ENCODE peak calls at places on chromosomes 5 and 9, in four cellular contexts. F, R, K and C are unnamed samples.

GRCh38 chr9:128892223-128892892 is 10.4 kb downstream of the LRRC8A start:
- DNase-seq in R (peak), F (peak), K (peak), C (peak)

GRCh38 chr5:98845878-98846277 is 72.4 kb downstream of the RGMB start:
- DNase-seq in R (no peak), F (no peak), K (no peak), C (no peak)

GRCh38 chr5:58937031-58937681 is 354.3 kb downstream of the RAB3C start:
- DNase-seq in F (no peak), R (no peak), K (no peak), C (no peak)

GRCh38 chr5:23506329-23507236 is 826 bp upstream of the PRDM9 start:
- DNase-seq in F (no peak), R (peak), K (no peak), C (no peak)

GRCh38 chr9:126232461-126232860 is 94.2 kb upstream of the MVB12B start:
- DNase-seq in K (no peak), F (no peak), R (no peak), C (no peak)

GRCh38 chr5:148248894-148249293 is 10.6 kb downstream of the MARCOL start:
- DNase-seq in K (no peak), R (no peak), F (no peak), C (no peak)

GRCh38 chr9:100064872-100065581 is 33.8 kb downstream of the ERP44 start:
- DNase-seq in K (no peak), F (no peak), R (no peak), C (no peak)

GRCh38 chr5:151618907-151619306 is 27.8 kb upstream of the FAT2 start:
- DNase-seq in F (no peak), K (no peak), R (no peak), C (no peak)

GRCh38 chr9:132749316-132749715 is 79.1 kb downstream of the GTF3C4 start:
- DNase-seq in R (no peak), K (no peak), F (no peak), C (peak)

GRCh38 chr9:24487946-24488345 is 57.8 kb downstream of the IZUMO3 start:
- DNase-seq in K (no peak), R (no peak), F (no peak), C (no peak)

GRCh38 chr9:69637193-69637592 is 35.0 kb downstream of the APBA1 start:
- DNase-seq in K (no peak), R (no peak), F (no peak), C (no peak)

GRCh38 chr9:137053944-137054931 is at the start of gene ENTPD2:
- DNase-seq in K (no peak), R (peak), F (no peak), C (no peak)

GRCh38 chr9:37026085-37026935 is 7.8 kb downstream of the PAX5 start:
- DNase-seq in F (no peak), R (no peak), K (no peak), C (peak)

GRCh38 chr9:115524467-115525059 is 406.6 kb upstream of the TNC start:
- DNase-seq in F (peak), R (no peak), K (no peak), C (no peak)

DNA sequence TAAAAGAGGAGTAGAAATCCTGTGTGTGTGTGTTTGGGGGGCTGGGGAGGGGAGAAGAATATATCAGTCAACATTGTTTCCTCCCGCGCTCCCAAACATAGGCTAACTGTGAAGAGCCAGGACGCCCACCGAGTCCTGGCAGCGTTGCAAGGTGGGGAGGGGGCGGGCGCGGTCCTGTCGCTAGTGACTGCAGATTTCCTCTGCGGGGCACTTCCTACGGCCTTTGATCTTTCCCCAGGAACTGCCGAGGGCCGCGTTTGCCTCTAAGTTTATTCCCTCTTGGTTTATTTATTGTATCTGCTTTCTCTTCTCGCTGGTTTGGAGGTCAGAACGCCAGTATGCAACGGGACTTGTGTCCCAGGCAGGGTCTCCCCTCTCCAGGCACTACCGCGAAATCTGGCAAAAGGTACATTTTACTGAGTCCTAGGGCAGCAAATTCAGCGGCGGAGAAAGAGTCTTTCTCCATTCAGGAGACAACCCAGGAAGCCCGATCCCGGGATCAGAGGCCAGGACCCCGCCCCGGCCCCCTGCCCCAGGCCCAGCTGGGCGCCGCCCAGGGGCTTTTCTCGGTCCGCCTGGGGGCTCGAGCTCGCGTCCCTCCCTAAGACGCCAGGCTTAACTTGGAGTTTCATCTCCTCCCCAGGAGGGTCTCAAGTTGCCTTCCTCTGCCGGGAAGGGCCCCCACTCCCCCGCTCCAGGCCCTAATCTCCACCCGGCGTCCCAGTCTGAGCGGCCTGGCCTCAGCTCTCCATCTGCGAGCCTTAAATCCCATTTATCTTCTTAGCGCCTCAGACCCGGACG is 923 bp upstream of the EGFLAM start:
- DNase-seq in F (no peak), R (no peak), K (peak), C (no peak)
- H3K4me3 ChIP-seq in F (no peak), R (no peak), K (peak), C (no peak)

GRCh38 chr9:89317282-89317681 is 1.0 kb upstream of the SECISBP2 start:
- DNase-seq in R (no peak), K (no peak), F (no peak), C (no peak)
- TF ChIP-seq POLR2A in R (no peak), K (no peak), F (peak), C (no peak)

GRCh38 chr5:178326054-178326715 is 93.6 kb upstream of the PHYKPL start:
- DNase-seq in R (peak), K (peak), F (no peak), C (no peak)

GRCh38 chr5:178328826-178329225 is 96.2 kb upstream of the PHYKPL start:
- DNase-seq in K (no peak), F (no peak), R (no peak), C (no peak)

GRCh38 chr5:178327931-178328711 is 95.5 kb upstream of the PHYKPL start:
- DNase-seq in K (no peak), F (no peak), R (no peak), C (no peak)

GRCh38 chr5:178329331-178329730 is 96.7 kb upstream of the PHYKPL start:
- DNase-seq in K (no peak), F (no peak), R (no peak), C (no peak)

DNA sequence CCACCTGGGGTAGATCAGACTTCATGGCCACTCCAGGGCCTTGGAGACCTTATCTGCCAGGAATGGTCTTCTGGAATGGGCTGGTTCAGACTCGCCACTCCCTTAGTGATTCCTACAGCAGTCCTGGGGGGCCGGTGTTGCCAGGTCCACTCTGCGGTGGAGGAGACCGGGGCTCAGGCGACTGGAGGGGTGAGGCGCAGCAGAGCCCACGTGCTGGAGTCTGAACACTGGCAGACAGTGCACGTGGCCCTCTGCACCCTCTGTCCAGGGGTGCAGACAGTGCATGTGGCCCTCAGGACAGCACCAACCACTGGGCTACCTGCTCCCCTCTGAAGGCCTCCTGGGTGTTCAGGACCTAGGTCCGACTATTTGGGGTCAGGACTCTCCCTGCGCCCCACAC is 94.8 kb upstream of the PHYKPL start:
- DNase-seq in F (no peak), R (no peak), K (no peak), C (no peak)
- TF ChIP-seq CTCF in F (no peak), R (no peak), K (no peak), C (no peak)

GRCh38 chr5:31637851-31638250 is 1.1 kb upstream of the PDZD2 start:
- DNase-seq in F (no peak), K (no peak), R (no peak), C (peak)
- H3K4me3 ChIP-seq in F (no peak), K (no peak), R (no peak), C (no peak)

DNA sequence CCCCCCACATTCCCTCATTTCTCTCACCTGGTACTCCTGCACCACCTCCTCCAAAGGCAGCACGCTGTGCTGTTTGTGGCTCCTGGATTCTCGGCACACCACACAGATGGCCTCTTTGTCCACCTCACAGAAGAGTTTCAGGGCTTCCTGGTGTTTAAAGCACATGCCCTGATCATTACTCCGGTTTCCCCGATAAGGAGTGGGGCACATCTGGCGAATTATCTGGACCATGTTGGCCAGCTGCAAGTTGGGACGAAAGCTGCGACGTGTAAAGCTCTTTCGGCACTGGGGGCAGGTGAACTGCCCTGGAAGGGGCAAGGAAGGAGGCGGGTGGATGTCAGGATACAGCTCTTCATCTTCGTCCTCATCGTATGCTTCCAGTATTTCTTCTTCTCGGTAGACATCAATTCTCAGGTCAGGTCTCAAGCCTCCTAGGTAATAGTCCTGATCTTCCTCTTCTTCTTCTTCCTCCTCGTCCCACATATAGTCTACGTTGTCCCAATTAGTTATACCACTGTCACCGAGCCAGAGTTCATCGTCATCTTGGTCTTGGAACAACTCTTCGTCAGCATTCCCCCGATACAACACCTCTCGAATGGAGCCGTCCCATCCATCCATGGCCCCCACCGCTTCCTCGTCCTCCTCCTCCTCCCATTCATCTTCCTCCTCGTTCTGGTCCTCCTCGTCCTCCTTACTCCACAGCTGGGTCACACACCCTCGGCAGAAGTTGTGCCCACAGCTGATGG is 796 bp downstream of the TRIM52 start:
- DNase-seq in F (peak), K (no peak), R (no peak), C (peak)
- TF ChIP-seq POLR2A in F (no peak), K (no peak), R (no peak), C (no peak)